ENCODE peak calls at places on chromosomes 1 and 21, in eight cellular contexts. One of them, this sample, is unnamed.

GRCh38 chr1:68384321-68384813 is 65.4 kb downstream of the RPE65 start:
- DNase-seq in A549: peak
- DNase-seq in stomach: no peak
- DNase-seq in IMR-90: peak
- DNase-seq in body of pancreas: no peak
- DNase-seq in K562: no peak
- DNase-seq in GM12891: no peak
- DNase-seq in NB4: peak
- DNase-seq in this sample: peak

GRCh38 chr1:199282910-199283309 is 644.1 kb downstream of the PTPRC start:
- DNase-seq in A549: no peak
- DNase-seq in stomach: no peak
- DNase-seq in IMR-90: peak
- DNase-seq in body of pancreas: no peak
- DNase-seq in K562: no peak
- DNase-seq in GM12891: no peak
- DNase-seq in NB4: peak
- DNase-seq in this sample: no peak

GRCh38 chr1:14567056-14567455 is 31.4 kb upstream of the KAZN start:
- DNase-seq in A549: no peak
- DNase-seq in stomach: no peak
- DNase-seq in IMR-90: no peak
- DNase-seq in body of pancreas: no peak
- DNase-seq in K562: no peak
- DNase-seq in GM12891: no peak
- DNase-seq in NB4: peak
- DNase-seq in this sample: no peak

GRCh38 chr21:41622831-41623548 is 115.0 kb upstream of the TMPRSS2 start:
- DNase-seq in A549: no peak
- DNase-seq in stomach: no peak
- DNase-seq in IMR-90: peak
- DNase-seq in body of pancreas: no peak
- DNase-seq in K562: no peak
- DNase-seq in GM12891: no peak
- DNase-seq in NB4: no peak
- DNase-seq in this sample: peak

GRCh38 chr1:69568435-69569280 is 936 bp downstream of the LRRC7 start:
- DNase-seq in A549: no peak
- DNase-seq in stomach: no peak
- DNase-seq in IMR-90: no peak
- DNase-seq in body of pancreas: no peak
- DNase-seq in K562: peak
- DNase-seq in GM12891: peak
- DNase-seq in NB4: no peak
- DNase-seq in this sample: no peak

GRCh38 chr1:208038303-208038702 is 127.4 kb upstream of the CD34 start:
- DNase-seq in A549: no peak
- DNase-seq in stomach: no peak
- DNase-seq in IMR-90: no peak
- DNase-seq in body of pancreas: no peak
- DNase-seq in K562: no peak
- DNase-seq in GM12891: no peak
- DNase-seq in NB4: no peak
- DNase-seq in this sample: no peak

GRCh38 chr21:43317959-43318358 is 109.0 kb downstream of the SIK1 start:
- DNase-seq in A549: no peak
- DNase-seq in stomach: no peak
- DNase-seq in IMR-90: no peak
- DNase-seq in body of pancreas: no peak
- DNase-seq in K562: peak
- DNase-seq in GM12891: no peak
- DNase-seq in NB4: no peak
- DNase-seq in this sample: no peak

GRCh38 chr1:110008971-110009565 is 24.5 kb downstream of the AHCYL1 start:
- DNase-seq in A549: no peak
- DNase-seq in stomach: no peak
- DNase-seq in IMR-90: no peak
- DNase-seq in body of pancreas: no peak
- DNase-seq in K562: no peak
- DNase-seq in GM12891: no peak
- DNase-seq in NB4: no peak
- DNase-seq in this sample: no peak

GRCh38 chr1:85494957-85495266 is 30.0 kb upstream of the DDAH1 start:
- DNase-seq in A549: no peak
- DNase-seq in stomach: no peak
- DNase-seq in IMR-90: peak
- DNase-seq in body of pancreas: peak
- DNase-seq in K562: no peak
- DNase-seq in GM12891: no peak
- DNase-seq in NB4: no peak
- DNase-seq in this sample: no peak

GRCh38 chr1:189669846-189670245 is 807.8 kb downstream of the BRINP3 start:
- DNase-seq in A549: no peak
- DNase-seq in stomach: no peak
- DNase-seq in IMR-90: peak
- DNase-seq in body of pancreas: no peak
- DNase-seq in K562: no peak
- DNase-seq in GM12891: no peak
- DNase-seq in NB4: no peak
- DNase-seq in this sample: no peak

GRCh38 chr21:42252778-42253340 is 33.9 kb downstream of the ABCG1 start:
- DNase-seq in A549: no peak
- DNase-seq in stomach: no peak
- DNase-seq in IMR-90: no peak
- DNase-seq in body of pancreas: peak
- DNase-seq in K562: no peak
- DNase-seq in GM12891: no peak
- DNase-seq in NB4: no peak
- DNase-seq in this sample: no peak

GRCh38 chr1:7554343-7555270 is 216.5 kb upstream of the VAMP3 start:
- DNase-seq in A549: no peak
- DNase-seq in stomach: no peak
- DNase-seq in IMR-90: no peak
- DNase-seq in body of pancreas: no peak
- DNase-seq in K562: no peak
- DNase-seq in GM12891: no peak
- DNase-seq in NB4: no peak
- DNase-seq in this sample: no peak

GRCh38 chr1:202567747-202568146 is 142.5 kb downstream of the SYT2 start:
- DNase-seq in A549: no peak
- DNase-seq in stomach: no peak
- DNase-seq in IMR-90: no peak
- DNase-seq in body of pancreas: no peak
- DNase-seq in K562: no peak
- DNase-seq in GM12891: no peak
- DNase-seq in NB4: no peak
- DNase-seq in this sample: no peak

GRCh38 chr1:185517808-185518419 is 200.9 kb upstream of the IVNS1ABP start:
- DNase-seq in A549: no peak
- DNase-seq in stomach: no peak
- DNase-seq in IMR-90: no peak
- DNase-seq in body of pancreas: no peak
- DNase-seq in K562: no peak
- DNase-seq in GM12891: no peak
- DNase-seq in NB4: no peak
- DNase-seq in this sample: no peak

GRCh38 chr1:27519341-27520258 is 29.6 kb upstream of the WASF2 start:
- DNase-seq in A549: no peak
- DNase-seq in stomach: no peak
- DNase-seq in IMR-90: no peak
- DNase-seq in body of pancreas: peak
- DNase-seq in K562: no peak
- DNase-seq in GM12891: no peak
- DNase-seq in NB4: no peak
- DNase-seq in this sample: no peak

GRCh38 chr1:119276558-119276957 is 92.0 kb upstream of the HAO2 start:
- DNase-seq in A549: no peak
- DNase-seq in stomach: no peak
- DNase-seq in IMR-90: no peak
- DNase-seq in body of pancreas: no peak
- DNase-seq in K562: no peak
- DNase-seq in GM12891: no peak
- DNase-seq in NB4: no peak
- DNase-seq in this sample: no peak

GRCh38 chr1:216140650-216141547 is 282.3 kb downstream of the USH2A start:
- DNase-seq in A549: no peak
- DNase-seq in stomach: no peak
- DNase-seq in IMR-90: peak
- DNase-seq in body of pancreas: no peak
- DNase-seq in K562: no peak
- DNase-seq in GM12891: no peak
- DNase-seq in NB4: no peak
- DNase-seq in this sample: no peak

GRCh38 chr21:16821588-16821987 is 691.3 kb upstream of the CXADR start:
- DNase-seq in A549: no peak
- DNase-seq in stomach: no peak
- DNase-seq in IMR-90: no peak
- DNase-seq in body of pancreas: no peak
- DNase-seq in K562: no peak
- DNase-seq in GM12891: no peak
- DNase-seq in NB4: no peak
- DNase-seq in this sample: no peak

GRCh38 chr1:6100801-6101783 is 55.4 kb downstream of the KCNAB2 start:
- DNase-seq in A549: no peak
- DNase-seq in stomach: no peak
- DNase-seq in IMR-90: no peak
- DNase-seq in body of pancreas: no peak
- DNase-seq in K562: no peak
- DNase-seq in GM12891: no peak
- DNase-seq in NB4: peak
- DNase-seq in this sample: no peak

GRCh38 chr1:51689643-51690042 is 72.8 kb downstream of the OSBPL9 start:
- DNase-seq in A549: no peak
- DNase-seq in stomach: no peak
- DNase-seq in IMR-90: no peak
- DNase-seq in body of pancreas: no peak
- DNase-seq in K562: no peak
- DNase-seq in GM12891: no peak
- DNase-seq in NB4: no peak
- DNase-seq in this sample: no peak

GRCh38 chr1:23930270-23930669 is 17.1 kb upstream of the CNR2 start:
- DNase-seq in A549: no peak
- DNase-seq in stomach: no peak
- DNase-seq in IMR-90: no peak
- DNase-seq in body of pancreas: no peak
- DNase-seq in K562: peak
- DNase-seq in GM12891: no peak
- DNase-seq in NB4: no peak
- DNase-seq in this sample: no peak

GRCh38 chr1:228887956-228888355 is 152.7 kb downstream of the RHOU start:
- DNase-seq in A549: no peak
- DNase-seq in stomach: no peak
- DNase-seq in IMR-90: no peak
- DNase-seq in body of pancreas: no peak
- DNase-seq in K562: no peak
- DNase-seq in GM12891: no peak
- DNase-seq in NB4: no peak
- DNase-seq in this sample: no peak

GRCh38 chr1:117181630-117182041 is 29.1 kb downstream of the VTCN1 start:
- DNase-seq in A549: no peak
- DNase-seq in stomach: no peak
- DNase-seq in IMR-90: no peak
- DNase-seq in body of pancreas: no peak
- DNase-seq in K562: no peak
- DNase-seq in GM12891: no peak
- DNase-seq in NB4: peak
- DNase-seq in this sample: no peak

GRCh38 chr1:100290291-100290690 is 24.3 kb downstream of the RTCA start:
- DNase-seq in A549: no peak
- DNase-seq in stomach: no peak
- DNase-seq in IMR-90: peak
- DNase-seq in body of pancreas: no peak
- DNase-seq in K562: no peak
- DNase-seq in GM12891: no peak
- DNase-seq in NB4: no peak
- DNase-seq in this sample: no peak
- TF ChIP-seq POLR2A in A549: no peak
- TF ChIP-seq POLR2A in stomach: no peak
- TF ChIP-seq POLR2A in IMR-90: no peak
- TF ChIP-seq POLR2A in body of pancreas: no peak
- TF ChIP-seq POLR2A in K562: no peak
- TF ChIP-seq POLR2A in GM12891: no peak
- TF ChIP-seq POLR2A in NB4: no peak
- TF ChIP-seq POLR2A in this sample: no peak

GRCh38 chr21:35204850-35205564 is 155.9 kb upstream of the RUNX1 start:
- DNase-seq in A549: no peak
- DNase-seq in stomach: peak
- DNase-seq in IMR-90: peak
- DNase-seq in body of pancreas: peak
- DNase-seq in K562: peak
- DNase-seq in GM12891: no peak
- DNase-seq in NB4: peak
- DNase-seq in this sample: peak
- TF ChIP-seq POLR2A in A549: no peak
- TF ChIP-seq POLR2A in stomach: no peak
- TF ChIP-seq POLR2A in IMR-90: peak
- TF ChIP-seq POLR2A in body of pancreas: no peak
- TF ChIP-seq POLR2A in K562: peak
- TF ChIP-seq POLR2A in GM12891: no peak
- TF ChIP-seq POLR2A in NB4: no peak
- TF ChIP-seq POLR2A in this sample: peak

DNA sequence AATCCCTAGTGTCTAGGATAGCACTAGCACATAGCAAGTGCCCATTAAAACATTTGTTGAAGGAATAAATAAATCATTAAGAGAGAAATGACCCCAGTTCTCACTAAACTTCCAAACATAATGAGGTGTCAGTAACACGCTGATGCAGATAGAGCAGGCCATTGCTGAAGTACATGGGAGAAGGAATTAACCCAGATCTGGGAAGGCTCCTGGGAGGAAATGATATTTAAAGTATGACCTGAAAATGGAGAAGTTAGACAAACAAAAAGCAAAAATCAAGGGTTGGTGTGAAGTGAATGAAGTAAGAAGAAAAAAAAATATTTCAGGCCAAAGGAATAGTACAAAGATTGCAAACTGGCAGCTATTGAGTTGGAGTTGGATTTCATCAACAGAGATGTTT is 71.4 kb downstream of the RGS2 start:
- DNase-seq in A549: no peak
- DNase-seq in stomach: no peak
- DNase-seq in IMR-90: no peak
- DNase-seq in body of pancreas: no peak
- DNase-seq in K562: no peak
- DNase-seq in GM12891: no peak
- DNase-seq in NB4: no peak
- DNase-seq in this sample: no peak
- TF ChIP-seq POLR2A in A549: no peak
- TF ChIP-seq POLR2A in stomach: no peak
- TF ChIP-seq POLR2A in IMR-90: no peak
- TF ChIP-seq POLR2A in body of pancreas: no peak
- TF ChIP-seq POLR2A in K562: no peak
- TF ChIP-seq POLR2A in GM12891: no peak
- TF ChIP-seq POLR2A in NB4: no peak
- TF ChIP-seq POLR2A in this sample: no peak

DNA sequence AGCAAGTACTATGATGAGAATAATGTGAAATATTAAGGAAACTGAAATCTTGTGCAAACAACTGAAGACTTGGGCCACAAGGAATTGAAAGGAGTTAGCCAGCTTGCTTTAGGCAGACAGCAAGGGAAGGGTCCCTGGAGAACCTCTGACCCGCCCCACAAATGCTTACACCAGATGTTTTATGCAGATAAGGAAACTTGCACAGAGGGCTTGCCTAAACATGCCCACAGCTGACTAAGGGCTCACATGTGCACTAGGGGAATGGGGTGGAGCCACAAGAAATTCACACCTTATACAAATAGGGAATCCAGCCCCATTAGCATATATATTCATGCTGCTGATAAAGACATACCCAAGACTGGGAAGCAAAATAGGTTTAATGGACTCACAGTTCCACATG is 86.1 kb upstream of the CYYR1 start:
- DNase-seq in A549: no peak
- DNase-seq in stomach: no peak
- DNase-seq in IMR-90: no peak
- DNase-seq in body of pancreas: no peak
- DNase-seq in K562: no peak
- DNase-seq in GM12891: no peak
- DNase-seq in NB4: peak
- DNase-seq in this sample: no peak
- TF ChIP-seq POLR2A in A549: no peak
- TF ChIP-seq POLR2A in stomach: no peak
- TF ChIP-seq POLR2A in IMR-90: no peak
- TF ChIP-seq POLR2A in body of pancreas: no peak
- TF ChIP-seq POLR2A in K562: no peak
- TF ChIP-seq POLR2A in GM12891: no peak
- TF ChIP-seq POLR2A in NB4: no peak
- TF ChIP-seq POLR2A in this sample: no peak

This sample was measured in H54.